ENCODE peak calls at places on chromosome 22, in five cellular contexts. One of them, this sample, is unnamed.

GRCh38 chr22:32473388-32473952 is 1.1 kb upstream of the FBXO7 start:
- DNase-seq in Right ventricle myocardium superior: no peak
- DNase-seq in GF-D8: peak
- DNase-seq in tibial artery: no peak
- DNase-seq in stimulated activated CD4-positive, alpha-beta T cell treated with anti-CD3 and anti-CD28 coated beads, Interleukin-12 subunit alpha, Interleukin-12 subunit beta, amount 100 ng/mL, for 48 hours: peak
- DNase-seq in this sample: peak

GRCh38 chr22:29503811-29504372 is 23.9 kb downstream of the NEFH start:
- DNase-seq in Right ventricle myocardium superior: peak
- DNase-seq in GF-D8: no peak
- DNase-seq in tibial artery: peak
- DNase-seq in stimulated activated CD4-positive, alpha-beta T cell treated with anti-CD3 and anti-CD28 coated beads, Interleukin-12 subunit alpha, Interleukin-12 subunit beta, amount 100 ng/mL, for 48 hours: no peak
- DNase-seq in this sample: no peak

GRCh38 chr22:43533656-43534428 is 122.0 kb downstream of the MPPED1 start:
- DNase-seq in Right ventricle myocardium superior: no peak
- DNase-seq in GF-D8: no peak
- DNase-seq in tibial artery: no peak
- DNase-seq in stimulated activated CD4-positive, alpha-beta T cell treated with anti-CD3 and anti-CD28 coated beads, Interleukin-12 subunit alpha, Interleukin-12 subunit beta, amount 100 ng/mL, for 48 hours: no peak
- DNase-seq in this sample: no peak

GRCh38 chr22:34587357-34588356 is 478.3 kb upstream of the ISX start:
- DNase-seq in Right ventricle myocardium superior: no peak
- DNase-seq in GF-D8: no peak
- DNase-seq in tibial artery: no peak
- DNase-seq in stimulated activated CD4-positive, alpha-beta T cell treated with anti-CD3 and anti-CD28 coated beads, Interleukin-12 subunit alpha, Interleukin-12 subunit beta, amount 100 ng/mL, for 48 hours: no peak
- DNase-seq in this sample: no peak

GRCh38 chr22:33166206-33166605 is 108.0 kb upstream of the SYN3 start:
- DNase-seq in Right ventricle myocardium superior: no peak
- DNase-seq in GF-D8: no peak
- DNase-seq in tibial artery: no peak
- DNase-seq in stimulated activated CD4-positive, alpha-beta T cell treated with anti-CD3 and anti-CD28 coated beads, Interleukin-12 subunit alpha, Interleukin-12 subunit beta, amount 100 ng/mL, for 48 hours: no peak
- DNase-seq in this sample: no peak

GRCh38 chr22:30970356-30970746 is 1.3 kb downstream of the TUG1 start:
- DNase-seq in Right ventricle myocardium superior: no peak
- DNase-seq in GF-D8: no peak
- DNase-seq in tibial artery: no peak
- DNase-seq in stimulated activated CD4-positive, alpha-beta T cell treated with anti-CD3 and anti-CD28 coated beads, Interleukin-12 subunit alpha, Interleukin-12 subunit beta, amount 100 ng/mL, for 48 hours: no peak
- DNase-seq in this sample: no peak

GRCh38 chr22:17795143-17795542 is 20.9 kb upstream of the BID start:
- DNase-seq in Right ventricle myocardium superior: no peak
- DNase-seq in GF-D8: no peak
- DNase-seq in tibial artery: no peak
- DNase-seq in stimulated activated CD4-positive, alpha-beta T cell treated with anti-CD3 and anti-CD28 coated beads, Interleukin-12 subunit alpha, Interleukin-12 subunit beta, amount 100 ng/mL, for 48 hours: no peak
- DNase-seq in this sample: no peak

GRCh38 chr22:20130739-20131592 is 638 bp upstream of the ZDHHC8 start:
- DNase-seq in Right ventricle myocardium superior: peak
- DNase-seq in GF-D8: no peak
- DNase-seq in tibial artery: peak
- DNase-seq in stimulated activated CD4-positive, alpha-beta T cell treated with anti-CD3 and anti-CD28 coated beads, Interleukin-12 subunit alpha, Interleukin-12 subunit beta, amount 100 ng/mL, for 48 hours: peak
- DNase-seq in this sample: peak

GRCh38 chr22:30191049-30191701 is 55.4 kb downstream of the LIF start:
- DNase-seq in Right ventricle myocardium superior: no peak
- DNase-seq in GF-D8: no peak
- DNase-seq in tibial artery: no peak
- DNase-seq in stimulated activated CD4-positive, alpha-beta T cell treated with anti-CD3 and anti-CD28 coated beads, Interleukin-12 subunit alpha, Interleukin-12 subunit beta, amount 100 ng/mL, for 48 hours: no peak
- DNase-seq in this sample: no peak

GRCh38 chr22:18024956-18025720 is 777 bp upstream of the MICAL3 start:
- DNase-seq in Right ventricle myocardium superior: no peak
- DNase-seq in GF-D8: no peak
- DNase-seq in tibial artery: no peak
- DNase-seq in stimulated activated CD4-positive, alpha-beta T cell treated with anti-CD3 and anti-CD28 coated beads, Interleukin-12 subunit alpha, Interleukin-12 subunit beta, amount 100 ng/mL, for 48 hours: no peak
- DNase-seq in this sample: no peak

GRCh38 chr22:42697542-42698013 is 23.1 kb downstream of the A4GALT start:
- DNase-seq in Right ventricle myocardium superior: peak
- DNase-seq in GF-D8: no peak
- DNase-seq in tibial artery: peak
- DNase-seq in stimulated activated CD4-positive, alpha-beta T cell treated with anti-CD3 and anti-CD28 coated beads, Interleukin-12 subunit alpha, Interleukin-12 subunit beta, amount 100 ng/mL, for 48 hours: no peak
- DNase-seq in this sample: no peak

GRCh38 chr22:17914474-17914873 is 109.9 kb downstream of the MICAL3 start:
- DNase-seq in Right ventricle myocardium superior: no peak
- DNase-seq in GF-D8: no peak
- DNase-seq in tibial artery: no peak
- DNase-seq in stimulated activated CD4-positive, alpha-beta T cell treated with anti-CD3 and anti-CD28 coated beads, Interleukin-12 subunit alpha, Interleukin-12 subunit beta, amount 100 ng/mL, for 48 hours: no peak
- DNase-seq in this sample: no peak

GRCh38 chr22:50228366-50228765 is 16.5 kb downstream of the TUBGCP6 start:
- DNase-seq in Right ventricle myocardium superior: no peak
- DNase-seq in GF-D8: no peak
- DNase-seq in tibial artery: no peak
- DNase-seq in stimulated activated CD4-positive, alpha-beta T cell treated with anti-CD3 and anti-CD28 coated beads, Interleukin-12 subunit alpha, Interleukin-12 subunit beta, amount 100 ng/mL, for 48 hours: no peak
- DNase-seq in this sample: no peak

GRCh38 chr22:36562261-36562835 is 33.4 kb upstream of the EIF3D start:
- DNase-seq in Right ventricle myocardium superior: no peak
- DNase-seq in GF-D8: no peak
- DNase-seq in tibial artery: no peak
- DNase-seq in stimulated activated CD4-positive, alpha-beta T cell treated with anti-CD3 and anti-CD28 coated beads, Interleukin-12 subunit alpha, Interleukin-12 subunit beta, amount 100 ng/mL, for 48 hours: no peak
- DNase-seq in this sample: no peak

GRCh38 chr22:46399625-46400024 is 64.1 kb downstream of the TRMU start:
- DNase-seq in Right ventricle myocardium superior: no peak
- DNase-seq in GF-D8: no peak
- DNase-seq in tibial artery: no peak
- DNase-seq in stimulated activated CD4-positive, alpha-beta T cell treated with anti-CD3 and anti-CD28 coated beads, Interleukin-12 subunit alpha, Interleukin-12 subunit beta, amount 100 ng/mL, for 48 hours: no peak
- DNase-seq in this sample: no peak

GRCh38 chr22:47333625-47334024 is 571.2 kb downstream of the TBC1D22A start:
- DNase-seq in Right ventricle myocardium superior: no peak
- DNase-seq in GF-D8: no peak
- DNase-seq in tibial artery: no peak
- DNase-seq in stimulated activated CD4-positive, alpha-beta T cell treated with anti-CD3 and anti-CD28 coated beads, Interleukin-12 subunit alpha, Interleukin-12 subunit beta, amount 100 ng/mL, for 48 hours: no peak
- DNase-seq in this sample: no peak

GRCh38 chr22:40444483-40444787 is 74.0 kb downstream of the SGSM3 start:
- DNase-seq in Right ventricle myocardium superior: no peak
- DNase-seq in GF-D8: no peak
- DNase-seq in tibial artery: no peak
- DNase-seq in stimulated activated CD4-positive, alpha-beta T cell treated with anti-CD3 and anti-CD28 coated beads, Interleukin-12 subunit alpha, Interleukin-12 subunit beta, amount 100 ng/mL, for 48 hours: no peak
- DNase-seq in this sample: no peak

GRCh38 chr22:42957544-42957943 is 57.4 kb downstream of the PACSIN2 start:
- DNase-seq in Right ventricle myocardium superior: no peak
- DNase-seq in GF-D8: no peak
- DNase-seq in tibial artery: no peak
- DNase-seq in stimulated activated CD4-positive, alpha-beta T cell treated with anti-CD3 and anti-CD28 coated beads, Interleukin-12 subunit alpha, Interleukin-12 subunit beta, amount 100 ng/mL, for 48 hours: no peak
- DNase-seq in this sample: no peak

GRCh38 chr22:41526802-41527799 is 17.2 kb downstream of the POLR3H start:
- DNase-seq in Right ventricle myocardium superior: peak
- DNase-seq in GF-D8: no peak
- DNase-seq in tibial artery: no peak
- DNase-seq in stimulated activated CD4-positive, alpha-beta T cell treated with anti-CD3 and anti-CD28 coated beads, Interleukin-12 subunit alpha, Interleukin-12 subunit beta, amount 100 ng/mL, for 48 hours: peak
- DNase-seq in this sample: peak

GRCh38 chr22:46122511-46122971 is 27.8 kb upstream of the PPARA start:
- DNase-seq in Right ventricle myocardium superior: peak
- DNase-seq in GF-D8: no peak
- DNase-seq in tibial artery: peak
- DNase-seq in stimulated activated CD4-positive, alpha-beta T cell treated with anti-CD3 and anti-CD28 coated beads, Interleukin-12 subunit alpha, Interleukin-12 subunit beta, amount 100 ng/mL, for 48 hours: peak
- DNase-seq in this sample: peak

GRCh38 chr22:19874307-19875060 is 19.8 kb upstream of the GNB1L start:
- DNase-seq in Right ventricle myocardium superior: peak
- DNase-seq in GF-D8: no peak
- DNase-seq in tibial artery: peak
- DNase-seq in stimulated activated CD4-positive, alpha-beta T cell treated with anti-CD3 and anti-CD28 coated beads, Interleukin-12 subunit alpha, Interleukin-12 subunit beta, amount 100 ng/mL, for 48 hours: no peak
- DNase-seq in this sample: peak

GRCh38 chr22:47204002-47204979 is 441.8 kb downstream of the TBC1D22A start:
- DNase-seq in Right ventricle myocardium superior: no peak
- DNase-seq in GF-D8: no peak
- DNase-seq in tibial artery: no peak
- DNase-seq in stimulated activated CD4-positive, alpha-beta T cell treated with anti-CD3 and anti-CD28 coated beads, Interleukin-12 subunit alpha, Interleukin-12 subunit beta, amount 100 ng/mL, for 48 hours: no peak
- DNase-seq in this sample: no peak

GRCh38 chr22:47787501-47788227 is 1025.2 kb downstream of the TBC1D22A start:
- DNase-seq in Right ventricle myocardium superior: no peak
- DNase-seq in GF-D8: no peak
- DNase-seq in tibial artery: no peak
- DNase-seq in stimulated activated CD4-positive, alpha-beta T cell treated with anti-CD3 and anti-CD28 coated beads, Interleukin-12 subunit alpha, Interleukin-12 subunit beta, amount 100 ng/mL, for 48 hours: no peak
- DNase-seq in this sample: no peak

GRCh38 chr22:29443452-29443851 is 5.1 kb downstream of the RFPL1 start:
- DNase-seq in Right ventricle myocardium superior: no peak
- DNase-seq in GF-D8: no peak
- DNase-seq in tibial artery: no peak
- DNase-seq in stimulated activated CD4-positive, alpha-beta T cell treated with anti-CD3 and anti-CD28 coated beads, Interleukin-12 subunit alpha, Interleukin-12 subunit beta, amount 100 ng/mL, for 48 hours: no peak
- DNase-seq in this sample: no peak

GRCh38 chr22:33921576-33922181 is 1.4 kb upstream of the LARGE1 start:
- DNase-seq in Right ventricle myocardium superior: peak
- DNase-seq in GF-D8: no peak
- DNase-seq in tibial artery: peak
- DNase-seq in stimulated activated CD4-positive, alpha-beta T cell treated with anti-CD3 and anti-CD28 coated beads, Interleukin-12 subunit alpha, Interleukin-12 subunit beta, amount 100 ng/mL, for 48 hours: no peak
- DNase-seq in this sample: peak

GRCh38 chr22:47623740-47624103 is 861.3 kb downstream of the TBC1D22A start:
- DNase-seq in Right ventricle myocardium superior: no peak
- DNase-seq in GF-D8: no peak
- DNase-seq in tibial artery: no peak
- DNase-seq in stimulated activated CD4-positive, alpha-beta T cell treated with anti-CD3 and anti-CD28 coated beads, Interleukin-12 subunit alpha, Interleukin-12 subunit beta, amount 100 ng/mL, for 48 hours: no peak
- DNase-seq in this sample: no peak

GRCh38 chr22:31122196-31122531 is 602 bp upstream of the INPP5J start:
- DNase-seq in Right ventricle myocardium superior: no peak
- DNase-seq in GF-D8: no peak
- DNase-seq in tibial artery: no peak
- DNase-seq in stimulated activated CD4-positive, alpha-beta T cell treated with anti-CD3 and anti-CD28 coated beads, Interleukin-12 subunit alpha, Interleukin-12 subunit beta, amount 100 ng/mL, for 48 hours: no peak
- DNase-seq in this sample: no peak

GRCh38 chr22:29259253-29259899 is 8.4 kb downstream of the RHBDD3 start:
- DNase-seq in Right ventricle myocardium superior: no peak
- DNase-seq in GF-D8: no peak
- DNase-seq in tibial artery: no peak
- DNase-seq in stimulated activated CD4-positive, alpha-beta T cell treated with anti-CD3 and anti-CD28 coated beads, Interleukin-12 subunit alpha, Interleukin-12 subunit beta, amount 100 ng/mL, for 48 hours: no peak
- DNase-seq in this sample: no peak

This sample was measured in GM12891.